ENCODE peak calls at places on chromosomes 5 and 9, in ten cellular contexts. S, F, Q, Z, U, K, R, Y, C and V are unnamed samples.

GRCh38 chr5:53490747-53491146 is 10.3 kb downstream of the FST start:
- DNase-seq in S (no peak), F (no peak), Q (no peak), Z (no peak), U (peak), K (no peak), R (no peak), Y (no peak), C (no peak), V (no peak)

GRCh38 chr5:98840946-98841345 is 67.5 kb downstream of the RGMB start:
- DNase-seq in S (no peak), F (no peak), Q (no peak), Z (no peak), U (no peak), K (no peak), R (no peak), Y (no peak), C (no peak), V (no peak)

GRCh38 chr5:17360879-17361278 is 137.2 kb upstream of the TAF11L2 start:
- DNase-seq in S (no peak), F (no peak), Q (no peak), Z (no peak), U (no peak), K (no peak), R (no peak), Y (no peak), C (no peak), V (no peak)

GRCh38 chr9:21294325-21294724 is 10.8 kb downstream of the IFNA5 start:
- DNase-seq in S (no peak), F (no peak), Q (no peak), Z (no peak), U (no peak), K (no peak), R (no peak), Y (peak), C (no peak), V (no peak)

GRCh38 chr9:83043583-83043982 is 19.4 kb downstream of the RASEF start:
- DNase-seq in S (no peak), F (no peak), Q (no peak), Z (no peak), U (no peak), K (no peak), R (no peak), Y (no peak), C (no peak), V (no peak)

GRCh38 chr5:59293700-59294099 is 599.8 kb downstream of the PDE4D start:
- DNase-seq in S (no peak), F (no peak), Q (no peak), Z (no peak), U (no peak), K (no peak), R (no peak), Y (no peak), C (no peak), V (no peak)

GRCh38 chr9:76571288-76572204 is 112.6 kb downstream of the GCNT1 start:
- DNase-seq in S (no peak), F (no peak), Q (no peak), Z (no peak), U (peak), K (peak), R (no peak), Y (no peak), C (no peak), V (peak)

GRCh38 chr5:54656261-54656728 is 138.7 kb downstream of the SNX18 start:
- DNase-seq in S (no peak), F (peak), Q (peak), Z (no peak), U (no peak), K (no peak), R (no peak), Y (no peak), C (no peak), V (no peak)

GRCh38 chr5:128749584-128749983 is 211.5 kb upstream of the FBN2 start:
- DNase-seq in S (no peak), F (no peak), Q (no peak), Z (no peak), U (no peak), K (no peak), R (no peak), Y (no peak), C (no peak), V (no peak)

GRCh38 chr5:84862132-84862531 is 477.5 kb upstream of the EDIL3 start:
- DNase-seq in S (no peak), F (no peak), Q (no peak), Z (no peak), U (no peak), K (no peak), R (no peak), Y (no peak), C (no peak), V (no peak)

GRCh38 chr5:63820557-63820956 is 141.7 kb downstream of the HTR1A start:
- DNase-seq in S (no peak), F (no peak), Q (no peak), Z (no peak), U (no peak), K (no peak), R (no peak), Y (no peak), C (no peak), V (no peak)

GRCh38 chr9:133782157-133783130 is 44.3 kb upstream of the SARDH start:
- DNase-seq in S (peak), F (peak), Q (peak), Z (peak), U (peak), K (peak), R (peak), Y (peak), C (no peak), V (peak)

GRCh38 chr5:139390639-139391569 is 1.2 kb upstream of the MZB1 start:
- DNase-seq in S (no peak), F (no peak), Q (no peak), Z (no peak), U (peak), K (no peak), R (no peak), Y (no peak), C (no peak), V (no peak)

GRCh38 chr5:39759696-39760095 is 334.9 kb upstream of the DAB2 start:
- DNase-seq in S (no peak), F (no peak), Q (no peak), Z (no peak), U (no peak), K (no peak), R (no peak), Y (no peak), C (no peak), V (no peak)

GRCh38 chr9:109444771-109445320 is 53.3 kb downstream of the PTPN3 start:
- DNase-seq in S (no peak), F (no peak), Q (no peak), Z (no peak), U (no peak), K (no peak), R (no peak), Y (no peak), C (no peak), V (no peak)

GRCh38 chr5:111902436-111902835 is 145.4 kb upstream of the NREP start:
- DNase-seq in S (no peak), F (no peak), Q (no peak), Z (no peak), U (no peak), K (no peak), R (no peak), Y (no peak), C (no peak), V (no peak)

GRCh38 chr5:123808841-123809240 is 296.9 kb downstream of the CSNK1G3 start:
- DNase-seq in S (no peak), F (no peak), Q (no peak), Z (no peak), U (no peak), K (no peak), R (no peak), Y (no peak), C (no peak), V (no peak)

GRCh38 chr9:19641046-19641445 is 147.8 kb downstream of the SLC24A2 start:
- DNase-seq in S (no peak), F (no peak), Q (no peak), Z (no peak), U (no peak), K (no peak), R (no peak), Y (no peak), C (no peak), V (no peak)

GRCh38 chr9:93077811-93078210 is 18.2 kb upstream of the CARD19 start:
- DNase-seq in S (no peak), F (no peak), Q (no peak), Z (no peak), U (no peak), K (no peak), R (no peak), Y (no peak), C (no peak), V (no peak)

GRCh38 chr5:107476783-107477182 is 194.0 kb downstream of the EFNA5 start:
- DNase-seq in S (no peak), F (peak), Q (no peak), Z (no peak), U (no peak), K (no peak), R (peak), Y (no peak), C (no peak), V (peak)

GRCh38 chr5:97838214-97838613 is 655.2 kb upstream of the RIOK2 start:
- DNase-seq in S (no peak), F (no peak), Q (no peak), Z (no peak), U (peak), K (no peak), R (no peak), Y (peak), C (no peak), V (no peak)

GRCh38 chr9:137688725-137689124 is 69.9 kb downstream of the EHMT1 start:
- DNase-seq in S (no peak), F (no peak), Q (no peak), Z (no peak), U (peak), K (no peak), R (no peak), Y (no peak), C (no peak), V (no peak)

GRCh38 chr5:88555658-88556057 is 287.0 kb upstream of the TMEM161B start:
- DNase-seq in S (peak), F (no peak), Q (no peak), Z (no peak), U (no peak), K (no peak), R (no peak), Y (no peak), C (no peak), V (no peak)

GRCh38 chr9:37827483-37828165 is 27.0 kb downstream of the DCAF10 start:
- DNase-seq in S (no peak), F (no peak), Q (no peak), Z (no peak), U (no peak), K (no peak), R (no peak), Y (no peak), C (no peak), V (no peak)

GRCh38 chr5:68242743-68243142 is 27.2 kb downstream of the PIK3R1 start:
- DNase-seq in S (no peak), F (no peak), Q (no peak), Z (no peak), U (peak), K (no peak), R (no peak), Y (no peak), C (no peak), V (no peak)

GRCh38 chr9:4550777-4551476 is 60.7 kb downstream of the SLC1A1 start:
- DNase-seq in S (no peak), F (no peak), Q (no peak), Z (no peak), U (no peak), K (no peak), R (no peak), Y (no peak), C (no peak), V (no peak)

GRCh38 chr5:36982146-36982545 is 105.6 kb downstream of the NIPBL start:
- DNase-seq in S (no peak), F (no peak), Q (no peak), Z (no peak), U (no peak), K (no peak), R (no peak), Y (no peak), C (no peak), V (no peak)

GRCh38 chr9:4328723-4329122 is 28.9 kb upstream of the GLIS3 start:
- DNase-seq in S (no peak), F (no peak), Q (no peak), Z (no peak), U (no peak), K (no peak), R (no peak), Y (no peak), C (no peak), V (no peak)

GRCh38 chr5:172895549-172895948 is 61.5 kb downstream of the ERGIC1 start:
- DNase-seq in S (no peak), F (no peak), Q (no peak), Z (no peak), U (no peak), K (no peak), R (no peak), Y (no peak), C (no peak), V (no peak)

GRCh38 chr9:92947268-92948031 is at the start of gene FGD3:
- DNase-seq in S (peak), F (peak), Q (no peak), Z (no peak), U (peak), K (peak), R (no peak), Y (no peak), C (no peak), V (peak)

GRCh38 chr5:54738118-54738972 is 220.8 kb downstream of the SNX18 start:
- DNase-seq in S (no peak), F (peak), Q (no peak), Z (no peak), U (no peak), K (peak), R (no peak), Y (peak), C (no peak), V (no peak)

GRCh38 chr9:136138566-136138965 is 19.9 kb upstream of the TMEM250 start:
- DNase-seq in S (peak), F (no peak), Q (no peak), Z (no peak), U (peak), K (no peak), R (no peak), Y (peak), C (no peak), V (peak)